ENCODE peak calls at places on chromosomes 2 and 18, in eight cellular contexts. M, A, P, Y, R, J, D and Z are unnamed samples.

GRCh38 chr18:25166113-25166512 is 185.9 kb downstream of the ZNF521 start:
- DNase-seq in D (no peak), J (no peak), R (no peak), A (no peak), Y (no peak), M (no peak), P (no peak), Z (no peak)

GRCh38 chr2:45617496-45617895 is 6.4 kb upstream of the SRBD1 start:
- DNase-seq in M (no peak), A (no peak), Y (no peak), P (no peak), R (no peak), J (no peak), D (no peak), Z (no peak)

GRCh38 chr18:22538463-22538862 is 120.7 kb upstream of the CTAGE1 start:
- DNase-seq in P (no peak), Y (no peak), R (no peak), D (no peak), J (no peak), M (no peak), A (no peak), Z (no peak)

GRCh38 chr2:135490381-135490780 is 40.6 kb downstream of the ZRANB3 start:
- DNase-seq in A (no peak), Y (no peak), J (no peak), R (no peak), P (no peak), M (no peak), D (no peak), Z (no peak)

GRCh38 chr2:183996825-183997823 is 601.2 kb upstream of the ZNF804A start:
- DNase-seq in M (no peak), J (no peak), A (no peak), R (no peak), D (no peak), P (no peak), Y (no peak), Z (no peak)

GRCh38 chr18:10660485-10660884 is 134.7 kb downstream of the NAPG start:
- DNase-seq in J (no peak), A (no peak), P (no peak), Y (no peak), M (no peak), R (peak; percentile 67), D (no peak), Z (no peak)

GRCh38 chr2:240136013-240136670 is at the start of gene COPS9:
- DNase-seq in P (peak; percentile 97), M (peak; percentile 89), A (peak; percentile 98), D (peak; percentile 85), J (peak; percentile 90), Y (peak; percentile 89), R (peak; percentile 91), Z (peak; percentile 55)

GRCh38 chr2:143616452-143616851 is 487.2 kb downstream of the ARHGAP15 start:
- DNase-seq in Y (no peak), A (no peak), M (no peak), P (no peak), J (no peak), D (no peak), R (no peak), Z (no peak)

GRCh38 chr2:23199115-23199918 is 185.7 kb upstream of the KLHL29 start:
- DNase-seq in P (no peak), A (peak; percentile 23), R (no peak), Y (no peak), M (peak; percentile 40), J (no peak), D (no peak), Z (peak; percentile 6)

GRCh38 chr2:221350621-221351020 is 221.5 kb downstream of the EPHA4 start:
- DNase-seq in A (no peak), R (no peak), P (no peak), Y (no peak), D (no peak), J (no peak), M (no peak), Z (peak; percentile 43)

GRCh38 chr2:111122631-111123421 is 2.1 kb downstream of the BCL2L11 start:
- DNase-seq in Y (peak; percentile 87), J (peak; percentile 80), R (peak; percentile 90), M (peak; percentile 72), P (no peak), D (peak; percentile 92), A (peak; percentile 17), Z (peak; percentile 70)

GRCh38 chr18:3790702-3791101 is 340.7 kb downstream of the TGIF1 start:
- DNase-seq in J (peak; percentile 27), P (no peak), A (no peak), Y (no peak), M (no peak), R (no peak), D (peak; percentile 83), Z (no peak)

GRCh38 chr18:70380915-70381896 is 92.4 kb downstream of the SOCS6 start:
- DNase-seq in M (peak; percentile 76), A (no peak), D (no peak), J (no peak), R (no peak), P (no peak), Y (peak; percentile 17), Z (no peak)

GRCh38 chr2:69723791-69724190 is 18.1 kb upstream of the ANXA4 start:
- DNase-seq in P (no peak), D (no peak), J (no peak), Y (no peak), M (no peak), R (no peak), A (no peak), Z (no peak)

GRCh38 chr2:69718338-69718965 is 23.5 kb upstream of the ANXA4 start:
- DNase-seq in D (no peak), M (no peak), P (no peak), Y (no peak), A (no peak), J (no peak), R (no peak), Z (peak; percentile 75)

GRCh38 chr2:69720922-69721491 is 20.9 kb upstream of the ANXA4 start:
- DNase-seq in D (no peak), P (no peak), A (no peak), J (no peak), R (no peak), Y (no peak), M (no peak), Z (no peak)

GRCh38 chr2:69717902-69718301 is 24.0 kb upstream of the ANXA4 start:
- DNase-seq in R (no peak), D (no peak), Y (no peak), P (peak; percentile 56), J (no peak), M (no peak), A (peak; percentile 49), Z (peak; percentile 6)

DNA sequence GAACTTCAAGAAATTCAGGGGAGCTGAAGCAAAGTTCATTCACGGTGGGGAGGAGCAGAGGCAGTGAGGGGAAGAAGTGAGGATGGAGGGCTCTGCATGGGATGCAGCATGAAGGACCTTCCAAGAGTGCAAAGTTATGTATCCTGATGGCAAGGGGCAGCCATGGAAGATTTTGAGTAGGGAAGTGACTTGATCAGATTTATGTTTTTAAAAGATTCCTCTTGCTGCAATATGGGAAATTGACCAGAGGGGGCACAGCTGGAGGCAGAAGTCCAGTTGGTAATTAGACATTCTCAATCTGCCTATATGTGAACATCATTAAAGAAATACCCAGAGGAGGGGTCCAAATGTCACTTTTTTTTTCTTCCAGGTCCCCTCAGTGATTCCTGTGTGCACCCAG is 21.5 kb upstream of the ANXA4 start:
- DNase-seq in Y (no peak), P (no peak), M (peak; percentile 32), R (no peak), A (no peak), D (peak; percentile 31), J (no peak), Z (no peak)
- TF ChIP-seq CTCF in Y (no peak), P (no peak), M (peak; percentile 36), R (no peak), A (peak; percentile 34), D (peak; percentile 37), J (no peak), Z (peak; percentile 38)

DNA sequence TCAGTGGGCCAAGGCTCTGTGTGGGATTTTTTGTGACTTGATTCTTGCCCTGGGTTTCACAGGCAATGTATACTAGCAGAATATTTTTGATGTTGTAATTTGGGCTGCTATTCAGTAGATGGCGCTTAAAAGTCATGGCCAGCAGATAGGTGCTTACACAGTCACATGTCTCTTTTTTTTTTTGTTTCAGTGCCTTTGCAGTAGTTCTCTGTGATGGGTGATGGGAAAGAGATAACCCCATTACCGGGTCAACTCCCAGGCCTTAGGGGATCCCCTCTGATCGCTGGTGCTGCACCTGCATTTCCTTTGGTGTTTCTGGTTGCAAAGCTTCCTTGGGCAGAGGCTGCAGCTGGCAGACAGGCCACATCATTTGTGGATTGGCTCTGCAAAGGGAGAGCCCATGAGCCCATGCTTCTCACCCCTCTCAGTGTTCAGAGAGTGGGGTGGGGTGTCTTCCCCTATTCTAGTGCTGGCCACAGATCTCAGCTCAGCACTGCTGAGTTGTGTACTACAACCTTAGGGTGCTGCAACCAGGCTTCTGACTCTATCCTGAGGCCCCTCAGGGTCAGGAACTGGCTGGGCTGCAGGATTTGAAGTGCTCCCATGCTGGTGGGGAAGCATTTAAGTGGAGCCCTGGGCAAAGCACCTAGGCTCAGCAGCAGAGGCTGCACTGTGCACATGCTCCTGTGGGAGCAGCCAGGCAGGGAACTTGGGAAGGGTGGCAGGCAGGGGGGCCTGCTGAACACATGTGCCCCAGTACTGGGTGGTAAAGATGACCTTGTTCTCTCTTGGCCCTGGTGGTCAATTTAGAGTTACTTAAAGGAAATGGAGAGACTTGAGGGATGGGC is 219.8 kb upstream of the SPHKAP start:
- DNase-seq in M (no peak), D (no peak), P (peak; percentile 7), R (no peak), J (no peak), Y (no peak), A (peak; percentile 13), Z (peak; percentile 3)
- TF ChIP-seq CTCF in M (no peak), D (no peak), P (peak; percentile 28), R (no peak), J (no peak), Y (no peak), A (peak; percentile 38), Z (no peak)

GRCh38 chr18:49487711-49488310 is 777 bp upstream of the C18orf32 start:
- DNase-seq in P (no peak), D (no peak), M (no peak), J (no peak), A (no peak), R (no peak), Y (no peak), Z (peak; percentile 7)
- TF ChIP-seq CTCF in P (no peak), D (no peak), M (no peak), J (no peak), A (no peak), R (no peak), Y (no peak), Z (no peak)

GRCh38 chr2:58130238-58130637 is 83.6 kb downstream of the VRK2 start:
- DNase-seq in A (no peak), J (no peak), R (no peak), P (no peak), M (no peak), Y (no peak), D (no peak), Z (no peak)

GRCh38 chr2:58127111-58127510 is 80.5 kb downstream of the VRK2 start:
- DNase-seq in P (no peak), Y (no peak), A (no peak), M (no peak), R (no peak), D (no peak), J (no peak), Z (no peak)

GRCh38 chr2:58135861-58136260 is 89.3 kb downstream of the VRK2 start:
- DNase-seq in M (no peak), P (no peak), R (no peak), Y (no peak), J (no peak), D (peak; percentile 64), A (no peak), Z (no peak)

GRCh38 chr2:58133395-58133794 is 86.8 kb downstream of the VRK2 start:
- DNase-seq in A (no peak), D (peak; percentile 11), P (no peak), R (no peak), Y (no peak), J (no peak), M (no peak), Z (peak; percentile 35)

GRCh38 chr2:58131191-58132011 is 84.8 kb downstream of the VRK2 start:
- DNase-seq in J (peak; percentile 20), A (no peak), D (peak; percentile 46), Y (peak; percentile 16), M (no peak), R (no peak), P (no peak), Z (peak; percentile 59)
- TF ChIP-seq CTCF in J (no peak), A (peak; percentile 10), D (no peak), Y (no peak), M (no peak), R (peak; percentile 23), P (no peak), Z (no peak)